ENCODE peak calls at places on chromosomes 6 and 20, in four cellular contexts. G, H, X and O are unnamed samples.

GRCh38 chr6:53703047-53703446 is 37.5 kb upstream of the KLHL31 start:
- DNase-seq in G (no peak), H (no peak), X (no peak), O (no peak)

GRCh38 chr20:4051413-4052138 is 36.2 kb upstream of the RNF24 start:
- DNase-seq in G (no peak), H (no peak), X (no peak), O (no peak)

GRCh38 chr6:43771858-43772570 is 2.0 kb downstream of the VEGFA start:
- DNase-seq in X (peak; percentile 81), H (peak; percentile 61), G (peak; percentile 86), O (peak; percentile 81)

GRCh38 chr6:56356431-56356830 is 109.1 kb upstream of the COL21A1 start:
- DNase-seq in G (no peak), X (no peak), H (no peak), O (no peak)

GRCh38 chr6:37680668-37681067 is 17.0 kb downstream of the MDGA1 start:
- DNase-seq in G (no peak), X (peak; percentile 76), H (no peak), O (peak; percentile 93)

GRCh38 chr6:140380371-140381218 is 1006.1 kb upstream of the CITED2 start:
- DNase-seq in G (no peak), X (no peak), H (no peak), O (no peak)

GRCh38 chr6:158799051-158799792 is 19.9 kb downstream of the EZR start:
- DNase-seq in G (peak; percentile 59), X (peak; percentile 53), H (peak; percentile 89), O (no peak)

GRCh38 chr6:131754088-131754487 is 43.3 kb upstream of the CTAGE9 start:
- DNase-seq in X (no peak), G (no peak), H (no peak), O (no peak)

GRCh38 chr6:31175961-31176360 is 5.5 kb upstream of the POU5F1 start:
- DNase-seq in X (no peak), G (no peak), H (no peak), O (no peak)

GRCh38 chr20:37378785-37379598 is 33.1 kb downstream of the SRC start:
- DNase-seq in G (no peak), X (peak; percentile 67), H (no peak), O (no peak)

GRCh38 chr6:70135783-70136182 is 167.1 kb downstream of the COL9A1 start:
- DNase-seq in H (no peak), X (no peak), G (no peak), O (no peak)

GRCh38 chr6:33632603-33633039 is 11.5 kb downstream of the ITPR3 start:
- DNase-seq in X (no peak), G (peak; percentile 73), H (no peak), O (peak; percentile 26)

GRCh38 chr20:7702141-7702540 is 238.1 kb downstream of the HAO1 start:
- DNase-seq in X (no peak), G (no peak), H (no peak), O (no peak)

GRCh38 chr20:58795181-58795922 is 55.4 kb downstream of the GNAS-AS1 start:
- DNase-seq in X (no peak), H (no peak), G (no peak), O (no peak)

GRCh38 chr6:49336514-49337131 is 126.4 kb downstream of the MMUT start:
- DNase-seq in G (peak; percentile 7), H (no peak), X (no peak), O (no peak)

GRCh38 chr6:38169826-38170526 is 350.4 kb downstream of the ZFAND3 start:
- DNase-seq in X (no peak), H (peak; percentile 36), G (peak; percentile 58), O (peak; percentile 26)

GRCh38 chr6:71168233-71168765 is 120.3 kb upstream of the OGFRL1 start:
- DNase-seq in G (no peak), H (no peak), X (no peak), O (no peak)

GRCh38 chr6:22980446-22980845 is 411.1 kb downstream of the HDGFL1 start:
- DNase-seq in H (no peak), G (no peak), X (no peak), O (no peak)

GRCh38 chr20:36454664-36455427 is 86.5 kb upstream of the MYL9 start:
- DNase-seq in X (no peak), H (no peak), G (no peak), O (peak; percentile 67)

GRCh38 chr20:50336631-50337030 is 146.0 kb downstream of the CEBPB start:
- DNase-seq in G (no peak), H (no peak), X (no peak), O (no peak)

GRCh38 chr6:91487729-91488392 is 901.0 kb upstream of the MAP3K7 start:
- DNase-seq in X (no peak), G (no peak), H (no peak), O (no peak)

GRCh38 chr20:43969501-43969900 is 54.8 kb downstream of the TOX2 start:
- DNase-seq in X (no peak), G (no peak), H (no peak), O (no peak)

GRCh38 chr6:74671558-74672025 is 534.3 kb downstream of the COL12A1 start:
- DNase-seq in H (no peak), G (no peak), X (no peak), O (no peak)

GRCh38 chr6:118029967-118030366 is 122.9 kb downstream of the SLC35F1 start:
- DNase-seq in H (no peak), X (no peak), G (no peak), O (no peak)

DNA sequence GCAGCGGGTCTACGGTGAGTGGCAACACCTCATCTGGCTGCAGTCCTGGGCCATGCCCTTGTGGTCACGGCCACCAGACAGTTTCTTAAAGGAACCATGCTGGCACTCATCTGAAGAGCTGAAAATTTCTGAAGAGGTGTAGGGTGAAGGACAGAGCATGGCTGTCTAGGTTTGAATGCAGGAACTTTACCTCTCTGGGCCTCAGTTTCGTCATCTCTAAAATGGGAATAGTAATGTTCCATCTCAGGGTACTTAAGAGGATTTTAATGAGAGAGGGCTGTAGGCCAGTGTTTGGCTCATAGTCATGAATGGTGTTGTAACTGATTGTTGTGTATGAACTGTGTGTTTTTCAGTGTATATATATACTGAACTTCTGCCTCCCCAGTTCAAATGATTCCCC is 5.8 kb downstream of the COX4I2 start:
- DNase-seq in X (no peak), H (no peak), G (no peak), O (no peak)
- H3K27me3 ChIP-seq in X (no peaks in the 10 kb centered on the region), H (no peaks in the 10 kb centered on the region), G (peaks cover 2% of the 10 kb centered on the region), O (peaks cover 13% of the 10 kb centered on the region)

DNA sequence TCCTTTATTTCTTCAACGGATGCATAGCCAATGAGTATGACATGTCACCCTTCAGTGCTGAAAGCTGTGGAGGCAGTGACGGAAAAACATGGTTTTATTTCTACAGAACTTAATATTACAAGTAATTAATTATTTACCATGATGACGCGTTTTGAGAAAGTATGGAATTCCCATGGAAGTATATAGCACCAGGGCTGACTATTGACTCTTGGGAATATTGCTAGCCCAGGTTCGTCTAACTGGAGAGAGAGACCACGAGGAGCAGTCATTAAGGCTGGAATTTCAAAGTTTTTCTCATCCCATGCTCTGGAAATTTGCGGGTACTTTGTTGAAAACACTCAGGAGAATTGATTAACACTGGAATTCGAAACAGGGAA is 155.2 kb upstream of the PRSS16 start:
- DNase-seq in G (no peak), H (no peak), X (no peak), O (no peak)
- H3K27me3 ChIP-seq in G (peaks cover 78% of the 10 kb centered on the region), H (no peaks in the 10 kb centered on the region), X (no peaks in the 10 kb centered on the region), O (peaks cover 4% of the 10 kb centered on the region)

GRCh38 chr6:28767691-28768090 is 156.1 kb downstream of the TRIM27 start:
- DNase-seq in G (no peak), H (no peak), X (no peak), O (no peak)
- H3K27me3 ChIP-seq in G (peaks cover 100% of the 10 kb centered on the region), H (peaks cover 12% of the 10 kb centered on the region), X (peaks cover 4% of the 10 kb centered on the region), O (peaks cover 100% of the 10 kb centered on the region)

GRCh38 chr6:26260110-26260637 is 104.8 kb upstream of the BTN3A2 start:
- DNase-seq in X (no peak), G (no peak), H (no peak), O (no peak)
- H3K27me3 ChIP-seq in X (no peaks in the 10 kb centered on the region), G (no peaks in the 10 kb centered on the region), H (no peaks in the 10 kb centered on the region), O (peaks cover 25% of the 10 kb centered on the region)

GRCh38 chr20:21512634-21513180 is 1.2 kb downstream of the NKX2-2 start:
- DNase-seq in X (no peak), G (no peak), H (no peak), O (no peak)
- H3K27me3 ChIP-seq in X (no peaks in the 10 kb centered on the region), G (peaks cover 100% of the 10 kb centered on the region), H (peaks cover 71% of the 10 kb centered on the region), O (peaks cover 94% of the 10 kb centered on the region)

DNA sequence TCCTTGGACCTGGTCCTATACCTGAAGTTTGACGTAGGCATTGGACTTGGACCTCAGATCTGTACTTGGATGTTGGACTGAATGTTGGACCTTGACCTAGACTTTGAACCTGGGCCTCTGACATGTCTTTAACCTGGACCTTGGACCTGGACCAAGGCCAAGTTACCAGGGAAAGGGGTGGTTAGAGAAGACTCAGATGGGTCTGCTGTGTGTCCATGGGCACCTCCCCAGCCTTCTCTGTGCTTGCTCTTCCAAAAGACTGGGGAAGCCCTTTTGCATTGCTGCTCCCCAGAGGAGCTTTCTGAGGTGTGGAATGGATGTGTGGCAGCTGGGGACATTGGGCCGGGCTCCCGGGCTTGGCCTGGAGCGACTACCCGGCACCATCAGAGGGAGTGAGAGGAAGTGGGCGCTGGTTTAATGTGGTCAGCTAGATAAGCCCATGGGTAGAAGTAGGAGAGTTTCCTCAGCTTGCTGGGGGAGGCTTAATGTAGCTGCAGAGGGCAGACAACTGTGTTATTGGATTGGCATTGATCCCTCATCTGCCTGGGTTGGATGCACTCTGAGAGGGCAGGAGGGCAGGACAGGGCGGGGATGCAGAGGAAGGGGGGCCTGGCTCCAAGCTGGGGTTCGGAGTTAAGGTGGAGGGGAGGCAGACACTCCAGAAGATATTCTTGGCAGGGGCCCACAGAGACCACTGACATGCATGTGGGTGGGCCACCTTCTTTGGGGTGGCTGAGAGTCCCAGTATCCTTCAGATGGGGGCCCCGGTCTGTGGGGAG is 4.2 kb downstream of the SCRT2 start:
- DNase-seq in H (no peak), X (no peak), G (no peak), O (no peak)
- H3K27me3 ChIP-seq in H (no peaks in the 10 kb centered on the region), X (no peaks in the 10 kb centered on the region), G (peaks cover 84% of the 10 kb centered on the region), O (peaks cover 10% of the 10 kb centered on the region)

GRCh38 chr20:9517297-9518134 is 3.1 kb downstream of the LAMP5 start:
- DNase-seq in H (no peak), G (no peak), X (no peak), O (no peak)

GRCh38 chr20:9520096-9520495 is 5.7 kb downstream of the LAMP5 start:
- DNase-seq in X (no peak), G (no peak), H (no peak), O (no peak)

GRCh38 chr20:9515761-9516657 is 1.6 kb downstream of the LAMP5 start:
- DNase-seq in G (no peak), H (peak; percentile 24), X (no peak), O (no peak)

GRCh38 chr20:9516658-9516987 is 2.2 kb downstream of the LAMP5 start:
- DNase-seq in G (no peak), X (no peak), H (no peak), O (no peak)

GRCh38 chr20:9518776-9519175 is 4.4 kb downstream of the LAMP5 start:
- DNase-seq in X (no peak), H (no peak), G (no peak), O (no peak)
- H3K27me3 ChIP-seq in X (no peaks in the 10 kb centered on the region), H (peaks cover 5% of the 10 kb centered on the region), G (peaks cover 60% of the 10 kb centered on the region), O (peaks cover 16% of the 10 kb centered on the region)